ENCODE peak calls at places on chromosomes 3 and 15, in ten cellular contexts. E, D, O, T, I, Q, Y, U, G and X are unnamed samples.

GRCh38 chr3:126965526-126966080 is 17.3 kb upstream of the PLXNA1 start:
- DNase-seq in E (no peak), O (no peak), U (no peak), Q (no peak), T (no peak), G (peak), Y (no peak), I (no peak), D (no peak), X (no peak)

GRCh38 chr3:118793176-118793575 is 241.5 kb downstream of the IGSF11 start:
- DNase-seq in E (no peak), G (no peak), Y (no peak), Q (no peak), T (no peak), O (no peak), D (no peak), U (no peak), I (no peak), X (no peak)

GRCh38 chr15:31274496-31275330 is 51.9 kb upstream of the KLF13 start:
- DNase-seq in E (no peak), O (peak), I (peak), T (no peak), U (no peak), Y (no peak), D (peak), G (peak), Q (no peak), X (no peak)

GRCh38 chr15:67107014-67107812 is 41.8 kb downstream of the SMAD3 start:
- DNase-seq in D (no peak), T (peak), Y (no peak), Q (peak), I (no peak), G (peak), E (no peak), U (peak), O (no peak), X (peak)

GRCh38 chr15:90227816-90228772 is 5.6 kb downstream of the CIB1 start:
- DNase-seq in E (no peak), T (no peak), Y (no peak), U (no peak), O (no peak), I (no peak), D (no peak), Q (no peak), G (no peak), X (no peak)

GRCh38 chr3:155805204-155805801 is 775 bp downstream of the C3orf33 start:
- DNase-seq in E (no peak), Q (no peak), D (peak), I (no peak), U (no peak), O (peak), Y (no peak), T (peak), G (no peak), X (peak)

GRCh38 chr3:61668317-61668864 is 107.0 kb downstream of the PTPRG start:
- DNase-seq in E (no peak), D (no peak), U (no peak), I (no peak), O (no peak), G (no peak), Y (no peak), T (no peak), Q (no peak), X (no peak)

GRCh38 chr3:196406806-196407470 is 25.3 kb downstream of the UBXN7 start:
- DNase-seq in I (no peak), D (no peak), E (no peak), Y (no peak), O (no peak), G (no peak), T (no peak), U (peak), Q (no peak), X (no peak)

GRCh38 chr3:69085543-69086132 is 901 bp downstream of the ARL6IP5 start:
- DNase-seq in G (no peak), Q (peak), D (peak), I (no peak), T (no peak), U (peak), Y (no peak), E (peak), O (peak), X (peak)